ENCODE peak calls at places on chromosome 16, in five cellular contexts. Y, Z, B, D and R are unnamed samples.

GRCh38 chr16:9155876-9156275 is 64.4 kb downstream of the HAPSTR1 start:
- DNase-seq in Y (no peak), D (no peak), B (no peak), Z (no peak), R (no peak)

GRCh38 chr16:14179116-14179515 is 108.0 kb downstream of the MRTFB start:
- DNase-seq in B (no peak), Y (no peak), Z (no peak), D (no peak), R (no peak)

GRCh38 chr16:51888021-51888420 is 658.9 kb downstream of the TOX3 start:
- DNase-seq in D (no peak), B (no peak), Z (no peak), Y (no peak), R (no peak)

GRCh38 chr16:17375388-17376304 is 95.1 kb downstream of the XYLT1 start:
- DNase-seq in Y (no peak), Z (no peak), D (no peak), B (no peak), R (no peak)

GRCh38 chr16:88784074-88784855 is 755 bp downstream of the PIEZO1 start:
- DNase-seq in Z (peak), B (peak), D (peak), Y (peak), R (no peak)

GRCh38 chr16:70610273-70611223 is 35.8 kb upstream of the IL34 start:
- DNase-seq in Y (no peak), Z (no peak), D (no peak), B (no peak), R (no peak)

GRCh38 chr16:86991679-86992078 is 325.5 kb downstream of the C16orf95 start:
- DNase-seq in B (no peak), D (no peak), Y (no peak), Z (no peak), R (no peak)

GRCh38 chr16:89787365-89787805 is 29.1 kb downstream of the FANCA start:
- DNase-seq in Z (no peak), Y (no peak), D (no peak), B (no peak), R (no peak)

GRCh38 chr16:72367841-72368240 is 195.9 kb upstream of the PMFBP1 start:
- DNase-seq in B (no peak), Z (no peak), D (no peak), Y (no peak), R (no peak)

GRCh38 chr16:23700509-23700908 is 12.5 kb downstream of the ERN2 start:
- DNase-seq in Y (no peak), Z (no peak), B (peak), D (no peak), R (no peak)

GRCh38 chr16:85011846-85012284 is 530 bp upstream of the ZDHHC7 start:
- DNase-seq in D (no peak), B (no peak), Y (no peak), Z (no peak), R (no peak)

GRCh38 chr16:22373662-22374310 is 633 bp downstream of the CDR2 start:
- DNase-seq in Y (peak), B (peak), Z (peak), D (no peak), R (peak)

GRCh38 chr16:88785106-88785924 is at the start of gene PIEZO1:
- DNase-seq in Z (peak), B (peak), D (peak), Y (peak), R (peak)

DNA sequence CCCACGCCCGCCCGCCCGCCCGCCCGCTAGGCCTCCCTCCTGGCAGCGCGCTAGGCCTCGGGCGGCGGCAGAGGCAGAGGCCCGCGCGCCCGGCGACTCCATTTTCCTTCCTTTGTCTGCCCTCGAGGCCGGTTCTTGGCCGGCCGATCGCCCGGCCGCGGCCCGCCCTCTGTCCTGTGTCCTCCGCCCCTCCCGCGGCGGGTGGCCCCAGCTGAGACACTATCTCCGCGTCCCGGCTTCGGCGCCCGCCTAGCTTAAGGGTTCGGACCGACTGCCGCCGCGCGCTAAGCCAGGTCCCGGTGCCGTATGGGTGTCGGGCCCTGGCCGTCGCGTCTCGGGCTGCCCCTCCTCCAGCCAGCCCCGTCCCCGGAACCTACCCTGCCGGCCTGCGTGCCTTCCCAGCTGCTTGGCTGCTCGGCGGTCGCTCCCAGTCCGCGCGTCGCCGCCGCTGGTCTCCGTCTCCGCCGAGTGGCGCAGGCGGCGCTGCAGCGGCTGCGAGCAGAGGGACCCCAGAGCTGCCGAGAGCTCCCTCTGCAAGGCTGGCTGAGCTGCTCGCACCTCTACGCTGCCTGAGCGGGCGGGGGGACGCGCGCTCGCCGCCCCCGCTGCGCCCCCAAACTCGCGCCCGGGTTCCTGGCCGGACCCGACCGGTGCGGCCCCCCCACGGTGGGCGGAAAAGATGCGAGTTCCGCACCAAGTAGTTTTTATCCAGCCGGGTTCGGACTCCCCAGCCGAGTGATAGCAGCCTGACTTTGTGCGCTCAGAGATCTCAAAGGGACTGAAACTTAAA is 787 bp downstream of the CTCF start:
- DNase-seq in D (no peak), Z (no peak), B (peak), Y (peak), R (peak)
- TF ChIP-seq CTCF in D (peak), Z (no peak), B (no peak), Y (peak), R (peak)

DNA sequence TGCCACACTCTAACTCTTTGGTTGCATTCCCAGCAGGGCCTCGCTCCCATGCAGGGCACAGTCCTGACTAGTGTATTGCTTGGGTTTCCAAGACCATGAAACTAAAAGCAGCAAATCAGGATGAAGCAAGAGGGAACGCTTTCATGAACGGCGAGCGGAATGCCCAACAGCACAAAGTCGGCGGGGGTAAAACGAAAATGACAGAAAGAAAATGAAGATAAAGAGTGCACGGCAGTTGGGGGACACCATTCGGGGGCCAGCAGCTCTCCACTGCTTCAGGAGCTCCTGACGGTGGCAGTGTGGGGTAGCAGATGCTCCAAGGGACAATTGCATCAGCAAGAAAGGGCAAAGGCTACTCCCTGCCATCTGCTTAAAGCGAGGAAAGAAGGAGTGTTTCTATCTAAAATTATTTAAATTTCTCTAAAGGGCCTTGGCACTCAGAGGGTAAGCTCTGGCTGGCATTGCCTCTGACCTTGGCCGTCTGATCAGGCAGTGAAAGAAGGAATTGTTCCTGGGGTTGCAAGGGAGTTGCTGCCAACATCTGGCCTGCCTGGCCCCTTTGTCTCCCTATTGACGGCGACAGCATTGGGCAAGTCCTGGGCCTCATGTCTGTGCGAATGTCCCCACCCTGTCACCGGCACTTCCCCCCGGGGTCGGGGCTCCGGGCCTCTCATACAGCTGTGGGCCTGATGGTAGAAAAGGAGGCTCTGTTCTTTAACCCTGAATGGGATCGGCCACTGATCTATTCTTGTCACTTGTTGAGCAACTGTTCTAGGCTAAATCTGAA is 138.2 kb downstream of the CMIP start:
- DNase-seq in Z (no peak), Y (no peak), B (no peak), D (no peak), R (no peak)
- TF ChIP-seq CTCF in Z (no peak), Y (peak), B (no peak), D (no peak), R (no peak)

GRCh38 chr16:56281256-56281805 is 90.0 kb downstream of the GNAO1 start:
- DNase-seq in B (peak), D (no peak), Z (no peak), Y (peak), R (no peak)
- TF ChIP-seq CTCF in B (no peak), D (peak), Z (peak), Y (peak), R (peak)

DNA sequence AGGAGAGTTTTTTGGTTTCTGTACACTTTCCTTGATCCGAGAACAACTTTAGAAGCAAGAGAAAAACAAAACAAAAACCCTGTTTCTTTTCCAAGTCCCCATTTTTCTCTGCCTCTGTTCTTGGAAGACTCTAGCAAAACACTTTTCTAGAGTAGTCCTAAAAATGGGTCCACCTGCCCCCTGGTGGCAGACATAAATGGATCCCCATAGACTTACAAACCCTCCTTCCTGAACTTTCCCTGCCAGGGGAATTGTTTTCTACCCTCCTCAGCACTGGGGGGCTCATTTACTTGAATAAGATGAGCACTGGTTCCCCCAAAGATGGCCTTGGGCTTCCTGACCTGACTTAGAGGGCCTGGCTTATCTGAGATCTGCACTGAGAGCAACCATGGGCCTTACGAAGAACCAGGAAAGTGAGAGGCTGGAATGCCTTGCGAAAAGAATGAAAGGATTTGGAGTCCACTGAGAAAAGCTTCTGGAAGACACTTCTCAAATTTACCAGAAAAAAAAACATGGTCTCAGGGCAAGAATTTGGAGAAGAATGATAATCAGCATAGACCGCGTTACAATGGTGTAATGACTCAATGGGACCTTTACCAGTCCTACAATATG is 48.0 kb upstream of the CDYL2 start:
- DNase-seq in Y (peak), D (no peak), B (peak), Z (no peak), R (no peak)
- TF ChIP-seq CTCF in Y (peak), D (peak), B (peak), Z (no peak), R (peak)

GRCh38 chr16:74030000-74030399 is 266.6 kb upstream of the PSMD7 start:
- DNase-seq in Z (no peak), B (no peak), Y (no peak), D (no peak), R (no peak)

GRCh38 chr16:74031551-74031950 is 265.1 kb upstream of the PSMD7 start:
- DNase-seq in B (no peak), D (no peak), Z (no peak), Y (no peak), R (no peak)

GRCh38 chr16:74029122-74029805 is 267.4 kb upstream of the PSMD7 start:
- DNase-seq in D (no peak), B (no peak), Z (no peak), Y (no peak), R (no peak)

GRCh38 chr16:74035816-74036215 is 260.8 kb upstream of the PSMD7 start:
- DNase-seq in Z (no peak), D (no peak), Y (peak), B (peak), R (no peak)

GRCh38 chr16:74034862-74035261 is 261.8 kb upstream of the PSMD7 start:
- DNase-seq in D (no peak), Y (peak), Z (no peak), B (no peak), R (no peak)
- TF ChIP-seq CTCF in D (peak), Y (peak), Z (peak), B (peak), R (peak)

DNA sequence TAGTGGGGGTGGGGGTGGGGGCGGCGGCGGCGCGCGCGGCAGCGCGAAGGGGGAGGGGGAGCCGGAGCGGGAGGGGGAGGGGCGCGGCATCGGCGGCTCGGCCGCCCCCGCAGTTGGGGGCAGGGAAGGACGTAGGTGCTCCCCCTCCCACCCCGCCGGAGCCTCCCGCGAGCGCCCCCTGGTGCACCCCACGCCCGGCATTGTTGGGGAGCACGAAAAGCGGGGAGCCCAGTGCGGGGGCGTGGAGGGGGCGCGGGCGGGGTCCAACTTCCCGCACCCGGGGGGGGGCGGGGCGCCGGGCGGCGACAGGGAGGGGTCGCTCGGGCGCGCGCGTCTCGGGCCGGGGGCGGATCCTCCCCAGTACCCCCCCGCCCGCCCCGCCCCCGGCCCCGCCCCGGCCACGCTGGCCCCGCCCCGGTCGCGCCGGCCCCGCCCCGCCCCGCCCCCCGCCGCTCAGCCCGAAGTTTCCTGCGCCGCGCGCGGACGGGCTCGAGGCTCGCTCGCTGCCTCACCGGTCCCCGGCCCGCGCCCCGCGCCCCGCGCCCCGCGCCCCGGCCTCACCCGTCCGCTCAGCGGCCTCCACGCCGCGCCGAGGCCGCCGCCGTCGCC is at the start of gene CACNA1H:
- DNase-seq in Y (peak), D (no peak), B (peak), Z (no peak), R (no peak)
- TF ChIP-seq CTCF in Y (peak), D (no peak), B (peak), Z (peak), R (peak)

DNA sequence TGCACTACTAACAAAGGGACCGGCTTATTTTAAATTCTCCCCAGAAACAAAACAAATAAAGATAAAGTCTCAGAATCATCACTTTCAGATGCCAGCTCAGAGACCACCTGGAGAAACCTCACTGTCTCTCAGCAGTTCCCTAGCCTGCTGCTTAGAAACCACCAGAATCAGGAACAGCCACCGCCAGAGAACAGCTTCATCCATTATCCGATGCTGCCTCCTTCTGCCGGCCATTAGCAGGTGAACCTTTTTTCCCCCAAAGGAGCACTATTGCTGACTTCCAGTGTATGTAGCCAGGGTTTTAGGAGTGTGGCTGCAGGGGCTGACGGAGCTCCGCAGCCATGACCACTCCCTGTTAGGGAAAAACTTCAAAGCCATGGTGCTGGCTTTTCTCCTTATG is 171.2 kb upstream of the DYNLRB2 start:
- DNase-seq in B (peak), D (no peak), Z (peak), Y (no peak), R (peak)
- TF ChIP-seq CTCF in B (no peak), D (peak), Z (peak), Y (no peak), R (peak)